ENCODE peak calls at places on chromosomes 5 and 9, in eight cellular contexts. R is psoas muscle, B is pancreas, C is cardiac fibroblast, E is kidney epithelial cell, G is AG10803, T is AG09309, I is fibroblast of mammary gland. Q is an unnamed sample.

GRCh38 chr5:96065577-96066385 is 104.1 kb upstream of the ELL2 start:
- DNase-seq in R (no peak), B (no peak), C (no peak), E (no peak), G (no peak), T (no peak), I (no peak), Q (no peak)

GRCh38 chr5:50889790-50890189 is 223.4 kb downstream of the PARP8 start:
- DNase-seq in R (no peak), B (no peak), C (no peak), E (no peak), G (no peak), T (no peak), I (no peak), Q (no peak)

GRCh38 chr5:148060881-148061280 is 2.9 kb upstream of the SPINK5 start:
- DNase-seq in R (no peak), B (no peak), C (no peak), E (no peak), G (no peak), T (no peak), I (no peak), Q (no peak)

GRCh38 chr5:126656397-126657007 is 55.8 kb downstream of the PHAX start:
- DNase-seq in R (no peak), B (no peak), C (peak), E (no peak), G (peak), T (peak), I (peak), Q (peak)

GRCh38 chr9:101035098-101035497 is 6.6 kb downstream of the PLPPR1 start:
- DNase-seq in R (no peak), B (no peak), C (no peak), E (no peak), G (no peak), T (no peak), I (no peak), Q (no peak)

GRCh38 chr5:90434116-90434714 is 24.7 kb upstream of the CETN3 start:
- DNase-seq in R (peak), B (peak), C (peak), E (no peak), G (peak), T (no peak), I (peak), Q (peak)

GRCh38 chr9:29319727-29320513 is 1746.6 kb upstream of the C9orf72 start:
- DNase-seq in R (no peak), B (no peak), C (peak), E (no peak), G (no peak), T (no peak), I (no peak), Q (peak)

GRCh38 chr5:148651528-148651927 is 2.8 kb downstream of the HTR4 start:
- DNase-seq in R (no peak), B (no peak), C (no peak), E (no peak), G (no peak), T (no peak), I (no peak), Q (no peak)

GRCh38 chr9:129887210-129888084 is 52.2 kb downstream of the USP20 start:
- DNase-seq in R (no peak), B (no peak), C (peak), E (peak), G (peak), T (peak), I (peak), Q (peak)

GRCh38 chr5:112196574-112196973 is 222.5 kb downstream of the EPB41L4A start:
- DNase-seq in R (no peak), B (no peak), C (peak), E (no peak), G (no peak), T (no peak), I (no peak), Q (no peak)

GRCh38 chr5:65076251-65076869 is 307.6 kb downstream of the CWC27 start:
- DNase-seq in R (no peak), B (peak), C (peak), E (no peak), G (peak), T (peak), I (peak), Q (peak)

GRCh38 chr9:13088734-13089427 is 190.6 kb downstream of the MPDZ start:
- DNase-seq in R (no peak), B (peak), C (peak), E (peak), G (peak), T (no peak), I (peak), Q (peak)

GRCh38 chr9:116550728-116551436 is 136.2 kb upstream of the TRIM32 start:
- DNase-seq in R (no peak), B (no peak), C (peak), E (no peak), G (peak), T (no peak), I (peak), Q (peak)

GRCh38 chr5:132539716-132540115 is 3.6 kb downstream of the IL5 start:
- DNase-seq in R (no peak), B (no peak), C (no peak), E (no peak), G (no peak), T (no peak), I (peak), Q (no peak)

GRCh38 chr5:61052870-61053269 is 107.9 kb downstream of the NDUFAF2 start:
- DNase-seq in R (no peak), B (no peak), C (peak), E (peak), G (peak), T (peak), I (peak), Q (peak)

GRCh38 chr5:72633041-72633445 is 125.8 kb upstream of the ZNF366 start:
- DNase-seq in R (no peak), B (no peak), C (peak), E (no peak), G (peak), T (no peak), I (peak), Q (peak)

GRCh38 chr9:98208635-98209034 is 16.2 kb upstream of the CORO2A start:
- DNase-seq in R (peak), B (no peak), C (no peak), E (no peak), G (no peak), T (no peak), I (no peak), Q (no peak)

GRCh38 chr5:60959156-60959555 is 14.2 kb downstream of the NDUFAF2 start:
- DNase-seq in R (no peak), B (no peak), C (peak), E (no peak), G (peak), T (no peak), I (peak), Q (peak)

GRCh38 chr5:153084476-153084875 is 406.0 kb upstream of the GRIA1 start:
- DNase-seq in R (no peak), B (no peak), C (no peak), E (no peak), G (no peak), T (no peak), I (no peak), Q (no peak)

GRCh38 chr5:94432499-94432898 is 185.9 kb downstream of the KIAA0825 start:
- DNase-seq in R (no peak), B (peak), C (peak), E (no peak), G (peak), T (peak), I (peak), Q (peak)

DNA sequence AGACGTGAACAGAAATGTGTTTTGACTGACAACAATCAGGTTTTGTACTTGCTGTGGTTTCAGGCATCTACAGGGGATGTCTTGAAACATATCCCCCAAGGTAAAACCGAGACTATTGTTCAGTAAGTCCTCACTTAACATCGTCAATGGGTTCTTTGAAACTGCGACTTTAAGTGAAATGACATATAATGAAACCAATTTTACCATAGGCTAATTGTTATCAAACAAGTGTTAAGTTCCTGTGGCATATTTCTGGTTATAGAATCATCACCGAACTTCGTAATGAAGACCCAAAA is 16.4 kb upstream of the OMD start:
- DNase-seq in R (no peak), B (no peak), C (no peak), E (no peak), G (no peak), T (no peak), I (no peak), Q (no peak)
- H3K4me3 ChIP-seq in R (no peak), B (no peak), C (no peak), E (no peak), G (no peak), T (no peak), I (no peak), Q (no peak)

GRCh38 chr9:112194969-112195431 is 19.9 kb upstream of the SUSD1 start:
- DNase-seq in R (no peak), B (no peak), C (peak), E (no peak), G (peak), T (no peak), I (peak), Q (peak)
- TF ChIP-seq CTCF in R (no peak), B (no peak), C (no peak), E (no peak), G (no peak), T (no peak), I (no peak), Q (no peak)

GRCh38 chr5:163565931-163566608 is 60.7 kb downstream of the MAT2B start:
- DNase-seq in R (no peak), B (peak), C (peak), E (no peak), G (peak), T (no peak), I (no peak), Q (peak)

GRCh38 chr5:163566678-163567077 is 61.3 kb downstream of the MAT2B start:
- DNase-seq in R (no peak), B (no peak), C (no peak), E (no peak), G (no peak), T (no peak), I (no peak), Q (no peak)

GRCh38 chr5:163564321-163564924 is 59.0 kb downstream of the MAT2B start:
- DNase-seq in R (no peak), B (peak), C (peak), E (no peak), G (peak), T (no peak), I (peak), Q (peak)

GRCh38 chr5:163563880-163564279 is 58.5 kb downstream of the MAT2B start:
- DNase-seq in R (no peak), B (no peak), C (no peak), E (no peak), G (no peak), T (no peak), I (no peak), Q (no peak)

GRCh38 chr5:163565492-163565891 is 60.1 kb downstream of the MAT2B start:
- DNase-seq in R (no peak), B (no peak), C (peak), E (no peak), G (no peak), T (no peak), I (no peak), Q (peak)
- H3K4me3 ChIP-seq in R (peak), B (peak), C (peak), E (peak), G (peak), T (peak), I (peak), Q (peak)

GRCh38 chr5:12270914-12271313 is 366.7 kb upstream of the CTNND2 start:
- DNase-seq in R (no peak), B (no peak), C (no peak), E (no peak), G (no peak), T (no peak), I (no peak), Q (no peak)

GRCh38 chr5:12269164-12269563 is 364.9 kb upstream of the CTNND2 start:
- DNase-seq in R (no peak), B (no peak), C (no peak), E (no peak), G (no peak), T (no peak), I (no peak), Q (no peak)

GRCh38 chr5:12274236-12274635 is 370.0 kb upstream of the CTNND2 start:
- DNase-seq in R (no peak), B (no peak), C (no peak), E (no peak), G (no peak), T (no peak), I (no peak), Q (no peak)

GRCh38 chr5:12277504-12278192 is 373.4 kb upstream of the CTNND2 start:
- DNase-seq in R (no peak), B (no peak), C (no peak), E (no peak), G (no peak), T (no peak), I (no peak), Q (no peak)

GRCh38 chr5:12272389-12272788 is 368.1 kb upstream of the CTNND2 start:
- DNase-seq in R (no peak), B (no peak), C (no peak), E (no peak), G (no peak), T (no peak), I (no peak), Q (no peak)
- TF ChIP-seq CTCF in R (no peak), B (no peak), C (no peak), E (no peak), G (no peak), T (no peak), I (no peak), Q (no peak)

DNA sequence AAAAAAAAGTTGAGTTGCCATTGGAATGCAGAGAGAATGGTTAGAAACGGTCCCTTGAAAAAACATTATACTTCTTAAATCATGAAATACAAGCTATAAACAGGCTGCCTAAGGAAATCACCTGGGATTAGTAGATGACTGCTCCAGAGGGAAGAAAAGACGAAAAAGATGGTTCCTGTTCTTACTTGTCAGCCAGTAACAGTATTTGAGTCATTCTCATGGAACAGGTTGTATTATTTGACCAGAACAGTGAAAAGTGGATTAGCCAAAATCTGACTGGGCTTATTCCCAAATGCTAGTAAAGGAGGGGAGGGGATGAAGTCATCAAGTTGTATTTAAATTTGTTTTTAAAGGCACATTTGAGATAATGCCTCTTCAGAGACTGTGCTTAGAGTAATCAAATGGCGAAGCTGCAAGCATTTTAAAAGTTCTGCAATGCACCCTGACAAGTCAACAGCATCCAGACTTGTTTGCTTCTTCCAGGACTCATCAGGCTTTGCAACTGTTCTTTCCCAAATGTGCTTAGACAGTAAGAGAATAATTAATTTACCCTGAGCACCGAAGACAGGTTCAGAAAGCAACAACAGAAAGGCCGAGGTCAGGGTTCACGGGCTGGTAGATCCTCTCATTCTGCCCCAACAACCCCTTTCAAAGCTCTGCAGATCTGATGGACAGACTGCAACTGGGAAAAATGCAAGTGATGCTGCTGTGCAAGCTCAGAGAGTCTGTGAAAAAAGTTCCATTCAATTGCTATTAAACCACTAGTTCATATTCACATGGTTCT is 800.6 kb downstream of the KCTD16 start:
- DNase-seq in R (no peak), B (no peak), C (no peak), E (no peak), G (no peak), T (no peak), I (no peak), Q (peak)
- H3K4me3 ChIP-seq in R (no peak), B (no peak), C (no peak), E (no peak), G (no peak), T (no peak), I (no peak), Q (no peak)

GRCh38 chr9:19769213-19769612 is 19.6 kb downstream of the SLC24A2 start:
- DNase-seq in R (no peak), B (no peak), C (no peak), E (no peak), G (no peak), T (no peak), I (no peak), Q (no peak)
- TF ChIP-seq CTCF in R (no peak), B (no peak), C (no peak), E (no peak), G (no peak), T (no peak), I (no peak), Q (no peak)

GRCh38 chr5:37834542-37835399 is 5.1 kb downstream of the GDNF start:
- DNase-seq in R (peak), B (no peak), C (no peak), E (no peak), G (no peak), T (no peak), I (no peak), Q (no peak)

GRCh38 chr5:37837101-37838032 is 2.5 kb downstream of the GDNF start:
- DNase-seq in R (peak), B (peak), C (peak), E (no peak), G (peak), T (no peak), I (peak), Q (peak)

GRCh38 chr5:37836173-37837100 is 3.4 kb downstream of the GDNF start:
- DNase-seq in R (peak), B (no peak), C (peak), E (no peak), G (peak), T (no peak), I (peak), Q (peak)

GRCh38 chr5:37833990-37834389 is 5.9 kb downstream of the GDNF start:
- DNase-seq in R (no peak), B (no peak), C (no peak), E (no peak), G (no peak), T (no peak), I (no peak), Q (no peak)

GRCh38 chr5:37835400-37835973 is 4.4 kb downstream of the GDNF start:
- DNase-seq in R (no peak), B (no peak), C (no peak), E (no peak), G (no peak), T (no peak), I (no peak), Q (no peak)
- H3K4me3 ChIP-seq in R (peak), B (no peak), C (peak), E (peak), G (peak), T (no peak), I (no peak), Q (no peak)

GRCh38 chr9:5073701-5074100 is 88.6 kb downstream of the JAK2 start:
- DNase-seq in R (no peak), B (no peak), C (no peak), E (no peak), G (peak), T (no peak), I (no peak), Q (no peak)
- TF ChIP-seq CTCF in R (no peak), B (no peak), C (no peak), E (no peak), G (peak), T (no peak), I (no peak), Q (no peak)

Q was measured in fibroblast of the aortic adventitia.